ENCODE peak calls at places on chromosome 14, in six cellular contexts. B, O, I, J, M and E are unnamed samples.
A peak's percentile ranks its signal among the peaks of the same experiment; 100 is the strongest.

GRCh38 chr14:103495854-103496253 is 26.8 kb downstream of the CKB start:
- DNase-seq in O (no peak), B (no peak), M (no peak), J (no peak), I (no peak), E (no peak)

GRCh38 chr14:47262801-47263200 is 412.6 kb downstream of the MDGA2 start:
- DNase-seq in J (no peak), B (no peak), M (no peak), O (no peak), I (no peak), E (no peak)

GRCh38 chr14:93676416-93676958 is 111.8 kb downstream of the PRIMA1 start:
- DNase-seq in B (no peak), J (no peak), I (no peak), M (no peak), O (no peak), E (no peak)

GRCh38 chr14:65329911-65330310 is 82.6 kb upstream of the FUT8 start:
- DNase-seq in B (no peak), J (no peak), M (no peak), O (no peak), I (no peak), E (no peak)

GRCh38 chr14:105894978-105895881 is 368.8 kb downstream of the TMEM121 start:
- DNase-seq in O (no peak), M (no peak), J (no peak), I (no peak), B (no peak), E (no peak)

GRCh38 chr14:77979666-77980351 is 179.9 kb downstream of the ADCK1 start:
- DNase-seq in M (peak; percentile 66), O (peak; percentile 79), B (no peak), I (no peak), J (no peak), E (no peak)

GRCh38 chr14:74670726-74671125 is 42.2 kb downstream of the AREL1 start:
- DNase-seq in M (no peak), I (no peak), J (peak; percentile 82), B (no peak), O (no peak), E (peak; percentile 74)

GRCh38 chr14:96681826-96682225 is 115.4 kb upstream of the VRK1 start:
- DNase-seq in I (no peak), B (no peak), M (no peak), J (peak; percentile 24), O (no peak), E (no peak)

GRCh38 chr14:103445783-103446182 is 60.6 kb downstream of the MARK3 start:
- DNase-seq in O (no peak), J (no peak), I (no peak), M (no peak), B (no peak), E (no peak)

GRCh38 chr14:96586921-96587822 is 85.0 kb downstream of the PAPOLA start:
- DNase-seq in M (no peak), J (no peak), O (peak; percentile 18), I (no peak), B (no peak), E (no peak)

GRCh38 chr14:74647834-74648361 is 35.9 kb upstream of the LTBP2 start:
- DNase-seq in J (no peak), M (no peak), I (no peak), O (no peak), B (no peak), E (no peak)

GRCh38 chr14:97634786-97635185 is 837.6 kb downstream of the VRK1 start:
- DNase-seq in M (no peak), J (no peak), I (no peak), B (no peak), O (no peak), E (no peak)

GRCh38 chr14:102445066-102445465 is 64.5 kb downstream of the ANKRD9 start:
- DNase-seq in I (no peak), M (no peak), J (no peak), O (no peak), B (no peak), E (no peak)

DNA sequence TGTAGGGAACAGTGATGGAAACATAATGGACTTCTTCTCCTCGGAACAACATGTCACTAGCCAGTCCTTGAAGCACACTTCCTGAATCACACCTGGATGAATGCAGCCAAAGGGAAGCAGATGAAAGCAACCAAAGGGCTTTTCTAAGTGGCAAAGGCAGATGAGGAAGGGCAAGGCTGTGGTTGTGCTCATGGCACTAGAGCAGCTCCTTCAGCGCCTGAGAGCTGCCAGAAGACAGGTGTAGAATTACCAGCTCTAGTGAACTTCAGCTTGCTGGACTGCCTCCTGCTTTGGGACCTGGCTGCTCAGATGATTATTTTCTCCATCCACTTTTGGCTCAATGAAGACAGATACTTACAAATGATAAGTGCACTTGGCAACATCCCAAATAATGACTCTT is 1372.1 kb upstream of the SEL1L start:
- DNase-seq in J (no peak), B (no peak), I (no peak), M (no peak), O (no peak), E (no peak)
- H4K91ac ChIP-seq in J (no peak overlapping the region), B (no peak overlapping the region), I (no peak overlapping the region), M (no peak overlapping the region), O (no peak overlapping the region), E (no peak overlapping the region)

GRCh38 chr14:39419272-39419671 is 13.0 kb downstream of the FBXO33 start:
- DNase-seq in B (no peak), I (no peak), J (no peak), O (no peak), M (no peak), E (no peak)
- H4K91ac ChIP-seq in B (no peak overlapping the region), I (no peak overlapping the region), J (no peak overlapping the region), O (no peak overlapping the region), M (no peak overlapping the region), E (no peak overlapping the region)

GRCh38 chr14:61178226-61179060 is 102.7 kb downstream of the TMEM30B start:
- DNase-seq in M (no peak), J (peak; percentile 99), O (no peak), I (peak; percentile 79), B (no peak), E (peak; percentile 98)

GRCh38 chr14:61176686-61177085 is 104.5 kb downstream of the TMEM30B start:
- DNase-seq in M (no peak), I (peak; percentile 54), J (no peak), B (no peak), O (no peak), E (no peak)

GRCh38 chr14:61177279-61178225 is 103.6 kb downstream of the TMEM30B start:
- DNase-seq in I (peak; percentile 23), M (no peak), B (no peak), O (peak; percentile 50), J (peak; percentile 31), E (peak; percentile 51)

GRCh38 chr14:61179061-61179675 is 102.0 kb downstream of the TMEM30B start:
- DNase-seq in M (no peak), O (no peak), I (no peak), J (peak; percentile 26), B (no peak), E (peak; percentile 50)

DNA sequence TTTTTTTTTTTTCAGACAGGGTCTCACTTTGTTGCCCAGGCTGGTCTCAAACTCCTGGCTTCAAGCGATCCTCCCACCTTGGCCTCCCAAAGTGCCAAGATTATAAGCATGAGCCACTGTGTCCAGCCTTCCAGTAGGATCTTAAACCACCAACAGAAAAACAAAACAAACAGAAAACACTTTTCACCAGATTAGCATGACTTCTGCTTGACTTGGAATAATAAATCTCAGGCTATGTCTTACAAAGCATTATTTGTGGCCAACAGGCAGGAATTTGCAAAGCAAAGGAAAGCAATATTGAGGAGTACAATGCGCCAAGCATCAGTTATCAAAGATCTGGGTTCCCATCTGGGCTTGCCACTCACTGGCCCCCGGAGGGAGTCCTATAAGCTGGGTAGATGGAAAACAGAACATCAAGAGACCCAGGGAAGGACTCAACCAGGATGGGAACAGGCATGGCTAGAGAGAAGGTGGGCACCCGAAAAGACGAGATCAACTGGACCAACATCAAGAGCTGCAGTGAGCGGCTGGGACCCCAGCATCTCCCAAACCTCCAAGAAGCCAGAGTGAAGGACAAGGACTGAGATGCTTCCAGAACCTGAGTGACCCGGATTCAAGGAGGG is 101.3 kb downstream of the TMEM30B start:
- DNase-seq in B (no peak), O (no peak), M (no peak), J (peak; percentile 58), I (no peak), E (peak; percentile 63)
- H4K91ac ChIP-seq in B (no peak overlapping the region), O (no peak overlapping the region), M (no peak overlapping the region), J (peak overlapping the region; percentile 97), I (no peak overlapping the region), E (no peak overlapping the region)

DNA sequence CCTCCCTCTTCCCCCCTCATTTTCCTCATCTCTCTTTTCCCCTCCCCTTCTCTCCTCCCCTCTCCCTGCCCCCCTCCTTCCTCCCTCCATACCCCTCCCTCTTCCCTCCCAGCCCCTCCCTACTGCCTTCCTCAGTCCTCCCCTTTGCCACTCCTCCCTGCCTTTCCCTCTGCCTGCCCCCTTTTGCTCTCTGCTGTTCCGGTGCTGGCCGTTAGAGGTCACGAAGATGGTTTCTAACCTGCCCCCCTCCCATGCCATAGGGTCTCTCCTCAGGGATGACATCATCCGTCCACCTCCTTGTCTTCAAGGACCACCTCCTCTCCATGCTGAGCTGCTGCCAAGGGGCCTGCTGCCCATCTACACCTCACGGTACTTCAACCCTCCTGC is 2.5 kb downstream of the MEG3 start:
- DNase-seq in O (no peak), J (no peak), M (no peak), I (no peak), B (no peak), E (no peak)
- H4K91ac ChIP-seq in O (no peak overlapping the region), J (no peak overlapping the region), M (no peak overlapping the region), I (no peak overlapping the region), B (peak overlapping the region; percentile 17), E (peak overlapping the region; percentile 67)

GRCh38 chr14:58177125-58177524 is 22.8 kb upstream of the ACTR10 start:
- DNase-seq in I (no peak), M (no peak), O (no peak), J (no peak), B (no peak), E (no peak)
- H4K91ac ChIP-seq in I (no peak overlapping the region), M (no peak overlapping the region), O (no peak overlapping the region), J (no peak overlapping the region), B (no peak overlapping the region), E (no peak overlapping the region)

GRCh38 chr14:37330910-37331309 is 133.2 kb downstream of the MIPOL1 start:
- DNase-seq in J (no peak), B (no peak), M (no peak), I (no peak), O (no peak), E (no peak)
- H4K91ac ChIP-seq in J (no peak overlapping the region), B (no peak overlapping the region), M (no peak overlapping the region), I (no peak overlapping the region), O (no peak overlapping the region), E (no peak overlapping the region)

GRCh38 chr14:21579976-21580375 is at the start of gene OR10G3:
- DNase-seq in O (no peak), I (no peak), J (no peak), B (no peak), M (no peak), E (no peak)
- H4K91ac ChIP-seq in O (no peak within 1 kb of the TSS), I (no peak within 1 kb of the TSS), J (no peak within 1 kb of the TSS), B (no peak within 1 kb of the TSS), M (no peak within 1 kb of the TSS), E (no peak within 1 kb of the TSS)